ENCODE peak calls at places on chromosomes 4 and X, in seven cellular contexts. P is sigmoid colon, I is HL-60, B is GM12891, A is spleen, C is esophagus muscularis mucosa, X is SK-N-SH. L is an unnamed sample.

GRCh38 chr4:174709531-174709930 is 119.5 kb downstream of the GLRA3 start:
- DNase-seq in P (no peak), I (no peak), B (no peak), A (no peak), C (no peak), X (no peak), L (no peak)

GRCh38 chr4:145709843-145710242 is 29.9 kb downstream of the C4orf51 start:
- DNase-seq in P (no peak), I (no peak), B (no peak), A (no peak), C (no peak), X (no peak), L (no peak)

GRCh38 chrX:6015423-6015822 is 213.2 kb downstream of the NLGN4X start:
- DNase-seq in P (no peak), I (no peak), B (no peak), A (no peak), C (no peak), X (no peak), L (no peak)

GRCh38 chrX:8913665-8914409 is 112.7 kb upstream of the FAM9A start:
- DNase-seq in P (peak; percentile 78), I (no peak), B (no peak), A (no peak), C (no peak), X (no peak), L (no peak)

GRCh38 chr4:45939056-45939455 is 184.8 kb downstream of the GABRG1 start:
- DNase-seq in P (no peak), I (no peak), B (no peak), A (no peak), C (no peak), X (no peak), L (no peak)

GRCh38 chr4:69156913-69157312 is 57.6 kb downstream of the UGT2B11 start:
- DNase-seq in P (no peak), I (no peak), B (no peak), A (no peak), C (no peak), X (no peak), L (peak; percentile 73)

GRCh38 chr4:1976416-1977352 is 32.1 kb downstream of the NELFA start:
- DNase-seq in P (no peak), I (no peak), B (no peak), A (peak; percentile 48), C (no peak), X (no peak), L (no peak)

GRCh38 chrX:17376381-17377046 is 1.5 kb downstream of the NHS start:
- DNase-seq in P (peak; percentile 73), I (no peak), B (no peak), A (peak; percentile 72), C (no peak), X (no peak), L (peak; percentile 15)

GRCh38 chr4:14552119-14552518 is 450.2 kb upstream of the CPEB2 start:
- DNase-seq in P (no peak), I (no peak), B (no peak), A (no peak), C (no peak), X (no peak), L (no peak)

GRCh38 chr4:39044364-39044946 is 12.2 kb upstream of the TMEM156 start:
- DNase-seq in P (peak; percentile 97), I (peak; percentile 89), B (peak; percentile 59), A (peak; percentile 99), C (peak; percentile 98), X (peak; percentile 95), L (peak; percentile 98)
- TF ChIP-seq POLR2AphosphoS5 in P (peak; percentile 61), I (no peak), B (peak; percentile 70), A (peak; percentile 74), C (no peak), X (no peak), L (peak; percentile 50)

DNA sequence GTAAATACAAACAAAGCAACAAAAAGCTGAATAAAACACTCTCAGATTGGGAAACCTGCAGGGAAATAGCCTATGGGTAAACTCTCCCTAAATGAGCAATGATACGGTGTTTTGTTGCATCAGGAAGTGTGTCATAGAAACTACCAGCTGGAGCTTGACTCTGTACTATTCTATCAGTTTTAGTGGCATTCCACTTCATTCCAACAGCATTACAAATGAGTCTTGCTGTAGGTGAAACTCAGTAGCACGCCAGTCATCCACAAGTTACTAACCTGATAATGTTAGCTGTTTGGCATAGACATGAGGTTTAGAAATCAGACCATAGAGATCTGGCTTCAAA is 24.9 kb downstream of the FGFBP1 start:
- DNase-seq in P (no peak), I (no peak), B (no peak), A (no peak), C (no peak), X (no peak), L (no peak)
- TF ChIP-seq POLR2AphosphoS5 in P (no peak), I (no peak), B (no peak), A (no peak), C (no peak), X (peak; percentile 36), L (no peak)

DNA sequence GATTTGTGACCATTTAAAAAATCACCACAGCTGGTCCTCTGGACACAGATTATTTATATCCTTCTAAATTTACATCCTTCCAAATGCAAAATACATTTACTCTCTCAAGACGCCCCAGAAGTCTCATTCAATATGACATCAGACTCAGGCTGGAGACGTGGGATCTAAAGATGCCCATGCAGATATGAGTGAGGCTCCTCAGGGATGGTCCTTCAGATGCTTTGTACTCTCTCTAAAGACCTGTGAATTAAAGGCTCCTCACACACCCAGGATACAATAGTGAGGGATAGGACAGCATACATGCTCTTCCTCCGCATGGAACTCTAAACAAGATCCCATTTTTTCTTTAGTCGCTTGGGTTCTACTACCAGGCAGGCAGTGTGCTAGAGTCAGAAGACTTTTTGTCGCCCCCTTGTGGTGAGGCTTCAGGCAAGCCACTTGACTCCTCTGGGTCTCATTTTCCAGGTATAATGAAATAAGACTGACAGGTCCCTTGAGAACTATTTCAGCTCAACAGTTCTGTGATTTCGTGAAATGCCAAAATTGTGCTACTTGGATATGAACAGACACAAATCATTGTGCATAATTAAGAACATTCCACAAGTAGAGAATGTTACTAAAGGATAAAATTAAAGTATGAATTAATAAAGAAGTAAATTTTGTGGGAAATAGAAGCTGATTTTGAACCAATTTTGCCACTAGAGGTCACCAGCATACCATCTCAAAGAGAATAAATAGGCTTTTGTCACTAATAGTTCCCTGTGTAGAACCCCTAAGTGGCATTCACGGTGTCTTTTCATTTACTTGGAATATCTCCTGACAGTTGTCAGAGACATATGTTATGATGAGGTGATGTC is 13.6 kb upstream of the SCOC start:
- DNase-seq in P (peak; percentile 85), I (peak; percentile 84), B (peak; percentile 26), A (peak; percentile 81), C (no peak), X (peak; percentile 57), L (peak; percentile 97)
- TF ChIP-seq POLR2AphosphoS5 in P (no peak), I (no peak), B (no peak), A (no peak), C (no peak), X (no peak), L (no peak)

GRCh38 chrX:141301017-141301416 is 58.7 kb upstream of the SPANXC start:
- DNase-seq in P (no peak), I (no peak), B (no peak), A (no peak), C (no peak), X (no peak), L (no peak)
- TF ChIP-seq POLR2AphosphoS5 in P (no peak), I (no peak), B (no peak), A (no peak), C (no peak), X (no peak), L (no peak)

GRCh38 chr4:128366212-128366611 is 78.6 kb upstream of the PGRMC2 start:
- DNase-seq in P (no peak), I (no peak), B (no peak), A (no peak), C (no peak), X (no peak), L (no peak)

GRCh38 chr4:128376958-128377357 is 89.3 kb upstream of the PGRMC2 start:
- DNase-seq in P (no peak), I (no peak), B (no peak), A (no peak), C (peak; percentile 72), X (no peak), L (no peak)

GRCh38 chr4:128376303-128376702 is 88.7 kb upstream of the PGRMC2 start:
- DNase-seq in P (no peak), I (no peak), B (no peak), A (no peak), C (peak; percentile 14), X (no peak), L (no peak)

DNA sequence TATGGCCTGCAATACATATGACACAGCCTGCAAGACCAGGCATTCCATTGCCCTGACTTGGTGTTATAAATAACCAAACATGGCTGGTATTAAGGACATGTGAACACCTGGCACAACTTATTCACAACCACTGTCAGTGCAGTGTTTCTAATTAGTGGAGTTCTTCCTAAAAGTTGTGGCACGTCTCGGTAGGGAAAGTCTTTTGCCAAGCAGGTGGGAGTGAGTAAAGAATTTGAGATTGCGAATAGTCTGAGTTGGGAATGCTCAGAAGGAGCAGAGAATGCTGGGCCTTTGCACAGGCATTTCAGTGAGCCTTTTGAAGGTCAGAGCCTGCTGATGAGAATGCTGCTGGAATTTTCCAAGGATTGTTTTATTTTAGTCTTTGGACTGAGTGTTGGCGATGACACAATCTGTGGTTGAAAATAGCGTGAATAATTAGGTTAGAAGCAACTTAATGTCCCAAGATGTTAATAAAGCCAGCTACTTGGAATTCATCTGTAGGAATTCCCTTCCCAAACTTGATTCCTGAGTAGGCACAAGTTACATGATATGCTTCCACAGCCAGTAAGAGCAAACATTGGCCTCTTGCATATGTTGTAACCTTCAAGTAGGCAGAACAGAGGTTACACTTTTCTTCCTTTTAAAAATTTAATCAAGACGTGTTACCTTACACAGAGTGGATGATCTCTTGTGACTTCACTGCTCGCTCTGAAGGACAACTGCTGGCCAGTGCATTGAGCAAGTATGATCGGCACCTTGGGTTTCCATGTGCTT is 83.6 kb upstream of the PGRMC2 start:
- DNase-seq in P (no peak), I (no peak), B (no peak), A (no peak), C (no peak), X (no peak), L (no peak)
- TF ChIP-seq POLR2AphosphoS5 in P (no peak), I (no peak), B (no peak), A (no peak), C (no peak), X (no peak), L (no peak)

GRCh38 chr4:90171491-90171890 is 44.3 kb downstream of the CCSER1 start:
- DNase-seq in P (no peak), I (no peak), B (no peak), A (no peak), C (no peak), X (no peak), L (no peak)

GRCh38 chr4:90174622-90175023 is 47.4 kb downstream of the CCSER1 start:
- DNase-seq in P (no peak), I (no peak), B (no peak), A (no peak), C (no peak), X (no peak), L (peak; percentile 30)
- TF ChIP-seq POLR2AphosphoS5 in P (no peak), I (no peak), B (no peak), A (no peak), C (no peak), X (no peak), L (no peak)

DNA sequence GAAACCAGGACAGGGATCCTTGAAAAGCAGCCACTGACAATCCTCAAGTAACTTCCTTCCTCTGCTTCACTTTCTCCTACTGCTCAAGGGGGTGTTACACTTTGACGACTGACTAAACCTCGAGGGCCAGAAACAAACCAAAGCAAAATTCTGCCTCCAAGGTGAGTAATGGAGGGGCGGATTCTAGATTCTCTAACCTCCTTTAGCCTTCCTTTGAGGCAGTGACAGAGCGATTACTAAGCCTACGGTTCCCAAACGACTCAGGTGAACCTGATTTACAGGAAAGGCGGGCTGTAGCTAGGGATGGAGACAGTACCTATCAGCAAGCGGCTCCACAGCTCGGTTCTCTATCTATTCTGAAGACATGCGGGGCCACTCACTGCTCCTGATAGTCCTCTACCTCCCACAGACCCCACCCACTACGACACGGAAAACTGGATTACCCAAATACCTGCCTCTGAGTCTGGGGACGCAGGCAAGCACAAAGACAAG is 487 bp downstream of the TBCK start:
- DNase-seq in P (no peak), I (peak; percentile 39), B (peak; percentile 2), A (no peak), C (no peak), X (no peak), L (no peak)
- TF ChIP-seq POLR2AphosphoS5 in P (no peak), I (no peak), B (no peak), A (no peak), C (no peak), X (no peak), L (no peak)

L was measured in GM23338.